ENCODE peak calls at places on chromosomes 7 and 10, in seven cellular contexts. One of them, this sample, is unnamed. For H3K4me1, the result is how much of the 10 kb centered on the place peaks cover.

GRCh38 chr7:22885824-22886255 is 63.2 kb upstream of the TOMM7 start:
- DNase-seq in upper lobe of right lung: no peak
- DNase-seq in testis: no peak
- DNase-seq in psoas muscle: no peak
- DNase-seq in endothelial cell of umbilical vein: no peak
- DNase-seq in H9: no peak
- DNase-seq in heart right ventricle: no peak
- DNase-seq in this sample: no peak

GRCh38 chr7:26307226-26307625 is 15.6 kb downstream of the SNX10 start:
- DNase-seq in testis: no peak
- DNase-seq in heart right ventricle: peak
- DNase-seq in H9: no peak
- DNase-seq in upper lobe of right lung: peak
- DNase-seq in psoas muscle: no peak
- DNase-seq in endothelial cell of umbilical vein: no peak
- DNase-seq in this sample: no peak

GRCh38 chr7:94509264-94509878 is at the start of gene CASD1:
- DNase-seq in upper lobe of right lung: peak
- DNase-seq in testis: peak
- DNase-seq in endothelial cell of umbilical vein: peak
- DNase-seq in H9: peak
- DNase-seq in psoas muscle: peak
- DNase-seq in heart right ventricle: peak
- DNase-seq in this sample: peak

GRCh38 chr7:151389768-151390593 is 19.9 kb downstream of the WDR86 start:
- DNase-seq in H9: no peak
- DNase-seq in upper lobe of right lung: peak
- DNase-seq in psoas muscle: peak
- DNase-seq in testis: no peak
- DNase-seq in endothelial cell of umbilical vein: no peak
- DNase-seq in heart right ventricle: no peak
- DNase-seq in this sample: peak

GRCh38 chr10:653991-654646 is 35.3 kb downstream of the DIP2C start:
- DNase-seq in upper lobe of right lung: no peak
- DNase-seq in testis: peak
- DNase-seq in H9: no peak
- DNase-seq in heart right ventricle: no peak
- DNase-seq in endothelial cell of umbilical vein: peak
- DNase-seq in psoas muscle: no peak
- DNase-seq in this sample: no peak

GRCh38 chr10:110762109-110762848 is 109.4 kb upstream of the PDCD4 start:
- DNase-seq in heart right ventricle: no peak
- DNase-seq in endothelial cell of umbilical vein: no peak
- DNase-seq in testis: no peak
- DNase-seq in psoas muscle: no peak
- DNase-seq in H9: no peak
- DNase-seq in upper lobe of right lung: no peak
- DNase-seq in this sample: no peak

GRCh38 chr7:128092221-128092620 is 61.0 kb upstream of the LRRC4 start:
- DNase-seq in testis: no peak
- DNase-seq in heart right ventricle: no peak
- DNase-seq in psoas muscle: no peak
- DNase-seq in endothelial cell of umbilical vein: no peak
- DNase-seq in upper lobe of right lung: no peak
- DNase-seq in H9: no peak
- DNase-seq in this sample: peak

GRCh38 chr10:24989867-24990266 is 26.1 kb downstream of the ENKUR start:
- DNase-seq in endothelial cell of umbilical vein: peak
- DNase-seq in H9: no peak
- DNase-seq in heart right ventricle: no peak
- DNase-seq in testis: no peak
- DNase-seq in upper lobe of right lung: no peak
- DNase-seq in psoas muscle: no peak
- DNase-seq in this sample: no peak

GRCh38 chr7:149886018-149886416 is 12.2 kb downstream of the ATP6V0E2 start:
- DNase-seq in psoas muscle: no peak
- DNase-seq in heart right ventricle: no peak
- DNase-seq in testis: no peak
- DNase-seq in upper lobe of right lung: no peak
- DNase-seq in H9: peak
- DNase-seq in endothelial cell of umbilical vein: no peak
- DNase-seq in this sample: no peak

GRCh38 chr10:97179731-97180366 is 5.9 kb downstream of the SLIT1 start:
- DNase-seq in H9: peak
- DNase-seq in endothelial cell of umbilical vein: no peak
- DNase-seq in testis: no peak
- DNase-seq in psoas muscle: no peak
- DNase-seq in heart right ventricle: no peak
- DNase-seq in upper lobe of right lung: peak
- DNase-seq in this sample: peak

GRCh38 chr10:4545077-4545476 is 280.9 kb upstream of the AKR1E2 start:
- DNase-seq in H9: no peak
- DNase-seq in endothelial cell of umbilical vein: no peak
- DNase-seq in psoas muscle: no peak
- DNase-seq in testis: no peak
- DNase-seq in heart right ventricle: no peak
- DNase-seq in upper lobe of right lung: no peak
- DNase-seq in this sample: no peak

GRCh38 chr10:60524541-60524940 is 134.9 kb upstream of the ANK3 start:
- DNase-seq in endothelial cell of umbilical vein: no peak
- DNase-seq in H9: no peak
- DNase-seq in heart right ventricle: no peak
- DNase-seq in psoas muscle: no peak
- DNase-seq in testis: no peak
- DNase-seq in upper lobe of right lung: no peak
- DNase-seq in this sample: no peak

GRCh38 chr10:96420610-96421009 is 61.8 kb upstream of the OPALIN start:
- DNase-seq in psoas muscle: no peak
- DNase-seq in testis: no peak
- DNase-seq in heart right ventricle: no peak
- DNase-seq in H9: no peak
- DNase-seq in upper lobe of right lung: no peak
- DNase-seq in endothelial cell of umbilical vein: no peak
- DNase-seq in this sample: no peak

GRCh38 chr10:17227367-17228080 is 517 bp upstream of the VIM start:
- DNase-seq in endothelial cell of umbilical vein: peak
- DNase-seq in psoas muscle: no peak
- DNase-seq in testis: no peak
- DNase-seq in upper lobe of right lung: no peak
- DNase-seq in heart right ventricle: no peak
- DNase-seq in H9: no peak
- DNase-seq in this sample: no peak

GRCh38 chr7:11298220-11298619 is 324.5 kb downstream of the PHF14 start:
- DNase-seq in psoas muscle: no peak
- DNase-seq in H9: no peak
- DNase-seq in endothelial cell of umbilical vein: no peak
- DNase-seq in upper lobe of right lung: no peak
- DNase-seq in heart right ventricle: no peak
- DNase-seq in testis: peak
- DNase-seq in this sample: no peak

GRCh38 chr7:36280840-36281812 is 108.5 kb upstream of the ANLN start:
- DNase-seq in testis: peak
- DNase-seq in psoas muscle: peak
- DNase-seq in H9: peak
- DNase-seq in upper lobe of right lung: peak
- DNase-seq in heart right ventricle: peak
- DNase-seq in endothelial cell of umbilical vein: peak
- DNase-seq in this sample: peak

GRCh38 chr10:12130237-12130872 is 878 bp downstream of the SEC61A2 start:
- DNase-seq in heart right ventricle: peak
- DNase-seq in upper lobe of right lung: no peak
- DNase-seq in testis: peak
- DNase-seq in psoas muscle: no peak
- DNase-seq in H9: peak
- DNase-seq in endothelial cell of umbilical vein: peak
- DNase-seq in this sample: no peak

GRCh38 chr10:7417103-7417623 is 6.3 kb upstream of the SFMBT2 start:
- DNase-seq in endothelial cell of umbilical vein: peak
- DNase-seq in psoas muscle: no peak
- DNase-seq in upper lobe of right lung: no peak
- DNase-seq in heart right ventricle: no peak
- DNase-seq in H9: no peak
- DNase-seq in testis: no peak
- DNase-seq in this sample: no peak

GRCh38 chr10:89466599-89467035 is 52.2 kb downstream of the IFIT5 start:
- DNase-seq in heart right ventricle: no peak
- DNase-seq in H9: no peak
- DNase-seq in endothelial cell of umbilical vein: peak
- DNase-seq in psoas muscle: no peak
- DNase-seq in testis: peak
- DNase-seq in upper lobe of right lung: no peak
- DNase-seq in this sample: no peak

GRCh38 chr10:1448252-1448901 is 288.9 kb downstream of the ADARB2 start:
- DNase-seq in endothelial cell of umbilical vein: no peak
- DNase-seq in heart right ventricle: no peak
- DNase-seq in H9: no peak
- DNase-seq in testis: no peak
- DNase-seq in psoas muscle: no peak
- DNase-seq in upper lobe of right lung: no peak
- DNase-seq in this sample: no peak

GRCh38 chr10:122419890-122420623 is 34.4 kb upstream of the ARMS2 start:
- DNase-seq in testis: no peak
- DNase-seq in heart right ventricle: no peak
- DNase-seq in upper lobe of right lung: no peak
- DNase-seq in psoas muscle: no peak
- DNase-seq in H9: no peak
- DNase-seq in endothelial cell of umbilical vein: no peak
- DNase-seq in this sample: peak

GRCh38 chr7:26574476-26574875 is 282.8 kb downstream of the SNX10 start:
- DNase-seq in endothelial cell of umbilical vein: no peak
- DNase-seq in heart right ventricle: no peak
- DNase-seq in upper lobe of right lung: no peak
- DNase-seq in H9: no peak
- DNase-seq in testis: no peak
- DNase-seq in psoas muscle: no peak
- DNase-seq in this sample: no peak

GRCh38 chr10:112461029-112461887 is 14.2 kb downstream of the VTI1A start:
- DNase-seq in psoas muscle: no peak
- DNase-seq in H9: no peak
- DNase-seq in upper lobe of right lung: no peak
- DNase-seq in testis: no peak
- DNase-seq in endothelial cell of umbilical vein: peak
- DNase-seq in heart right ventricle: no peak
- DNase-seq in this sample: no peak

GRCh38 chr7:24828871-24829661 is 71.8 kb upstream of the GSDME start:
- DNase-seq in psoas muscle: no peak
- DNase-seq in heart right ventricle: no peak
- DNase-seq in endothelial cell of umbilical vein: peak
- DNase-seq in H9: no peak
- DNase-seq in testis: no peak
- DNase-seq in upper lobe of right lung: no peak
- DNase-seq in this sample: no peak
- H3K27ac ChIP-seq in psoas muscle: peak
- H3K27ac ChIP-seq in heart right ventricle: peak
- H3K27ac ChIP-seq in endothelial cell of umbilical vein: no peak
- H3K27ac ChIP-seq in H9: no peak
- H3K27ac ChIP-seq in testis: no peak
- H3K27ac ChIP-seq in upper lobe of right lung: no peak
- H3K27ac ChIP-seq in this sample: no peak

GRCh38 chr7:122578350-122578749 is 120.6 kb downstream of the RNF133 start:
- DNase-seq in testis: no peak
- DNase-seq in upper lobe of right lung: no peak
- DNase-seq in endothelial cell of umbilical vein: no peak
- DNase-seq in H9: no peak
- DNase-seq in heart right ventricle: no peak
- DNase-seq in psoas muscle: no peak
- DNase-seq in this sample: no peak

GRCh38 chr7:122577449-122578003 is 121.4 kb downstream of the RNF133 start:
- DNase-seq in endothelial cell of umbilical vein: no peak
- DNase-seq in upper lobe of right lung: no peak
- DNase-seq in testis: no peak
- DNase-seq in H9: no peak
- DNase-seq in heart right ventricle: no peak
- DNase-seq in psoas muscle: no peak
- DNase-seq in this sample: no peak

DNA sequence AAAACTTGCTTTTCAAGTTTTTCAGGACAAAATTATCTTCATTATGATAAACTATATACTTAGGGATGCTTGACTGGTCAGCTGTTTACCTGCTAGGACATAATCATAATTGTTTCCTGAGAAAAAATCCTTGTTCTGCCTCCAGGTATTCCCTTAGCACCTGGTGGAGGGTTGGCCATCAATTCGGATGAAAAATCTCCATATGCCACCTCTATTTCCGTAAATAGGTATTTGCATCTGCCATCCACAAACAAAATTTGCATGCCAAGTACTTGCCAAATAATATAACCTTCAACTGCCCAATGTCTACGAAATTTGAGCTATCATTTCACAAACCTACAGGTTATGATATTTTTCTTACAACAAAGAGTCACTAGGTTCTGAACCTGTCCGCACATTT is 126.2 kb downstream of the RNF133 start:
- DNase-seq in testis: no peak
- DNase-seq in upper lobe of right lung: no peak
- DNase-seq in endothelial cell of umbilical vein: no peak
- DNase-seq in heart right ventricle: no peak
- DNase-seq in psoas muscle: no peak
- DNase-seq in H9: no peak
- DNase-seq in this sample: no peak
- H3K4me1 ChIP-seq in testis: under half
- H3K4me1 ChIP-seq in upper lobe of right lung: under half
- H3K4me1 ChIP-seq in endothelial cell of umbilical vein: under half
- H3K4me1 ChIP-seq in heart right ventricle: under half
- H3K4me1 ChIP-seq in psoas muscle: under half
- H3K4me1 ChIP-seq in H9: under half
- H3K4me1 ChIP-seq in this sample: under half

DNA sequence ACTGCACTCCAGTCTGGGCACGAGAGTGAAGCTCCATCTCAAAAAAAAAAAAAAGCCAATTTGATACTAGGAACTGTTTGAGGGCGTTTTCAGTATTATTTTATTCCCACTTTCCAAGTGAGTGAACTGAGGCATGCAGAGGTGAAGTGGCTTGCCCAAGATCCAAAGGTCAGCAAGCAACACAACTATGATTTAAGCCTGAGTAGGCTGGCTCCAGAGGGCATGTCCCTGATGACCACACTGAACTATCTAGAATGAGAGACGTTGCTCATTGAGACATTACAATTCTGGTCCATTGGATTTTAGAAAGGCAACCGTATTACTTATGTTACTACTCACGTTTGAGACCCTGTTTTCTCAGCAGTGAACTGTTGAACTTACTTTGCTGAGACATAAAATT is 20.8 kb downstream of the KCNMA1 start:
- DNase-seq in testis: no peak
- DNase-seq in H9: no peak
- DNase-seq in upper lobe of right lung: no peak
- DNase-seq in psoas muscle: no peak
- DNase-seq in endothelial cell of umbilical vein: no peak
- DNase-seq in heart right ventricle: no peak
- DNase-seq in this sample: no peak
- H3K27ac ChIP-seq in testis: no peak
- H3K27ac ChIP-seq in H9: no peak
- H3K27ac ChIP-seq in upper lobe of right lung: no peak
- H3K27ac ChIP-seq in psoas muscle: no peak
- H3K27ac ChIP-seq in endothelial cell of umbilical vein: no peak
- H3K27ac ChIP-seq in heart right ventricle: no peak
- H3K27ac ChIP-seq in this sample: no peak

DNA sequence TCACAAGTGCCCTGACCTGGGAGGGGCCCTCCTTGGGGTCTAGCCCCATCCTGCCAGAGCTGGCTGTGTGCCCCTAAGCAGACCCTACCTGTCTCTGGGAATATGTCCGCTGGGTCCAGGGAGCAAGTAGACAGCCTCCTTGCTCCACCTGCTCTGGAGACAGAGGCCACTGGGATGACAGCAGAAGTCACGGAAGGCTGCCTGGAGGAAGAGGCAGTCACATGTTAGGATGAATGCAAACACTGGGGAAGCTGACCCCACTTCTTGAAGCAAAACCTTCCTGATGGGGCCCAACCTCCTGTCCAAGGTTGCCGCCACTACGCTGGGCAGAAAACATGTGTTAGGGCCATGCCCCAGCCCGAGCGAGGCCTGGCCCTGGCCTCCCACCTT is 11.7 kb upstream of the LFNG start:
- DNase-seq in testis: no peak
- DNase-seq in upper lobe of right lung: no peak
- DNase-seq in H9: no peak
- DNase-seq in psoas muscle: no peak
- DNase-seq in heart right ventricle: no peak
- DNase-seq in endothelial cell of umbilical vein: no peak
- DNase-seq in this sample: no peak
- H3K4me1 ChIP-seq in testis: under half
- H3K4me1 ChIP-seq in upper lobe of right lung: half or more
- H3K4me1 ChIP-seq in H9: under half
- H3K4me1 ChIP-seq in psoas muscle: under half
- H3K4me1 ChIP-seq in heart right ventricle: under half
- H3K4me1 ChIP-seq in endothelial cell of umbilical vein: under half
- H3K4me1 ChIP-seq in this sample: under half